ENCODE peak calls at places on chromosomes 16 and 17, in seven cellular contexts. One of them, this sample, is unnamed. For H3K4me1 and H3K36me3, the result is how much of the 10 kb centered on the place peaks cover.

GRCh38 chr16:66275795-66276428 is 90.6 kb upstream of the CDH5 start:
- DNase-seq in small intestine: peak
- DNase-seq in trophoblast cell: peak
- DNase-seq in HAP-1: peak
- DNase-seq in hepatocyte: peak
- DNase-seq in esophagus squamous epithelium: no peak
- DNase-seq in GM23338: peak
- DNase-seq in this sample: peak

GRCh38 chr17:8740486-8740885 is 4.2 kb downstream of the CCDC42 start:
- DNase-seq in esophagus squamous epithelium: no peak
- DNase-seq in hepatocyte: no peak
- DNase-seq in small intestine: peak
- DNase-seq in HAP-1: no peak
- DNase-seq in GM23338: peak
- DNase-seq in trophoblast cell: no peak
- DNase-seq in this sample: no peak

GRCh38 chr17:82893779-82894178 is 54.0 kb upstream of the ZNF750 start:
- DNase-seq in hepatocyte: no peak
- DNase-seq in esophagus squamous epithelium: no peak
- DNase-seq in GM23338: no peak
- DNase-seq in trophoblast cell: no peak
- DNase-seq in small intestine: no peak
- DNase-seq in HAP-1: no peak
- DNase-seq in this sample: no peak

GRCh38 chr16:20740007-20740883 is 1.4 kb downstream of the THUMPD1 start:
- DNase-seq in hepatocyte: no peak
- DNase-seq in HAP-1: no peak
- DNase-seq in small intestine: peak
- DNase-seq in esophagus squamous epithelium: no peak
- DNase-seq in trophoblast cell: no peak
- DNase-seq in GM23338: peak
- DNase-seq in this sample: no peak

GRCh38 chr17:65925606-65926307 is 266.2 kb downstream of the CEP112 start:
- DNase-seq in small intestine: no peak
- DNase-seq in esophagus squamous epithelium: no peak
- DNase-seq in HAP-1: no peak
- DNase-seq in trophoblast cell: no peak
- DNase-seq in hepatocyte: no peak
- DNase-seq in GM23338: no peak
- DNase-seq in this sample: no peak

GRCh38 chr17:7929158-7930029 is at the start of gene KCNAB3:
- DNase-seq in GM23338: peak
- DNase-seq in trophoblast cell: peak
- DNase-seq in small intestine: peak
- DNase-seq in hepatocyte: peak
- DNase-seq in HAP-1: no peak
- DNase-seq in esophagus squamous epithelium: no peak
- DNase-seq in this sample: peak

GRCh38 chr17:83148317-83149044 is 69.1 kb downstream of the METRNL start:
- DNase-seq in trophoblast cell: no peak
- DNase-seq in GM23338: no peak
- DNase-seq in small intestine: no peak
- DNase-seq in esophagus squamous epithelium: no peak
- DNase-seq in HAP-1: no peak
- DNase-seq in hepatocyte: peak
- DNase-seq in this sample: no peak

GRCh38 chr17:83155128-83156081 is 76.0 kb downstream of the METRNL start:
- DNase-seq in HAP-1: no peak
- DNase-seq in hepatocyte: no peak
- DNase-seq in trophoblast cell: peak
- DNase-seq in GM23338: no peak
- DNase-seq in esophagus squamous epithelium: no peak
- DNase-seq in small intestine: no peak
- DNase-seq in this sample: no peak

GRCh38 chr16:71645450-71645849 is 19.5 kb downstream of the MARVELD3 start:
- DNase-seq in trophoblast cell: no peak
- DNase-seq in GM23338: peak
- DNase-seq in hepatocyte: peak
- DNase-seq in esophagus squamous epithelium: no peak
- DNase-seq in small intestine: peak
- DNase-seq in HAP-1: peak
- DNase-seq in this sample: peak

GRCh38 chr17:29930399-29931010 is 477 bp upstream of the SSH2 start:
- DNase-seq in esophagus squamous epithelium: no peak
- DNase-seq in HAP-1: peak
- DNase-seq in small intestine: no peak
- DNase-seq in hepatocyte: no peak
- DNase-seq in trophoblast cell: peak
- DNase-seq in GM23338: peak
- DNase-seq in this sample: peak

GRCh38 chr17:64984181-64984580 is 64.9 kb upstream of the LRRC37A3 start:
- DNase-seq in esophagus squamous epithelium: no peak
- DNase-seq in HAP-1: no peak
- DNase-seq in small intestine: no peak
- DNase-seq in hepatocyte: no peak
- DNase-seq in trophoblast cell: no peak
- DNase-seq in GM23338: no peak
- DNase-seq in this sample: no peak

GRCh38 chr17:57466042-57466471 is 209.7 kb downstream of the MSI2 start:
- DNase-seq in esophagus squamous epithelium: no peak
- DNase-seq in GM23338: peak
- DNase-seq in small intestine: no peak
- DNase-seq in HAP-1: peak
- DNase-seq in trophoblast cell: peak
- DNase-seq in hepatocyte: no peak
- DNase-seq in this sample: no peak

GRCh38 chr16:4176794-4177438 is 60.7 kb upstream of the ADCY9 start:
- DNase-seq in small intestine: peak
- DNase-seq in trophoblast cell: no peak
- DNase-seq in HAP-1: no peak
- DNase-seq in GM23338: no peak
- DNase-seq in hepatocyte: peak
- DNase-seq in esophagus squamous epithelium: no peak
- DNase-seq in this sample: no peak

GRCh38 chr16:88910284-88911147 is 44.1 kb upstream of the PABPN1L start:
- DNase-seq in trophoblast cell: no peak
- DNase-seq in GM23338: no peak
- DNase-seq in hepatocyte: no peak
- DNase-seq in small intestine: no peak
- DNase-seq in HAP-1: no peak
- DNase-seq in esophagus squamous epithelium: no peak
- DNase-seq in this sample: no peak

GRCh38 chr16:12158428-12158827 is 181.9 kb downstream of the SNX29 start:
- DNase-seq in esophagus squamous epithelium: no peak
- DNase-seq in GM23338: no peak
- DNase-seq in small intestine: no peak
- DNase-seq in HAP-1: no peak
- DNase-seq in trophoblast cell: no peak
- DNase-seq in hepatocyte: no peak
- DNase-seq in this sample: no peak

GRCh38 chr16:83356266-83356665 is 451.5 kb upstream of the HSBP1 start:
- DNase-seq in GM23338: peak
- DNase-seq in trophoblast cell: no peak
- DNase-seq in esophagus squamous epithelium: no peak
- DNase-seq in hepatocyte: peak
- DNase-seq in HAP-1: peak
- DNase-seq in small intestine: peak
- DNase-seq in this sample: peak

GRCh38 chr16:15057755-15058417 is 2.0 kb upstream of the NTAN1 start:
- DNase-seq in GM23338: no peak
- DNase-seq in esophagus squamous epithelium: no peak
- DNase-seq in small intestine: peak
- DNase-seq in hepatocyte: no peak
- DNase-seq in HAP-1: no peak
- DNase-seq in trophoblast cell: peak
- DNase-seq in this sample: peak

GRCh38 chr17:2138318-2138717 is 83.4 kb downstream of the HIC1 start:
- DNase-seq in small intestine: peak
- DNase-seq in esophagus squamous epithelium: no peak
- DNase-seq in HAP-1: no peak
- DNase-seq in trophoblast cell: no peak
- DNase-seq in GM23338: no peak
- DNase-seq in hepatocyte: peak
- DNase-seq in this sample: peak

GRCh38 chr17:38709104-38709820 is 4.2 kb downstream of the MLLT6 start:
- DNase-seq in small intestine: no peak
- DNase-seq in esophagus squamous epithelium: no peak
- DNase-seq in HAP-1: no peak
- DNase-seq in GM23338: no peak
- DNase-seq in trophoblast cell: no peak
- DNase-seq in hepatocyte: no peak
- DNase-seq in this sample: no peak

GRCh38 chr16:63922563-63922962 is 1199.3 kb downstream of the CDH11 start:
- DNase-seq in trophoblast cell: no peak
- DNase-seq in esophagus squamous epithelium: no peak
- DNase-seq in hepatocyte: no peak
- DNase-seq in GM23338: no peak
- DNase-seq in small intestine: no peak
- DNase-seq in HAP-1: no peak
- DNase-seq in this sample: no peak

GRCh38 chr17:39531252-39531651 is 70.0 kb downstream of the CDK12 start:
- DNase-seq in hepatocyte: no peak
- DNase-seq in esophagus squamous epithelium: no peak
- DNase-seq in trophoblast cell: no peak
- DNase-seq in HAP-1: no peak
- DNase-seq in small intestine: no peak
- DNase-seq in GM23338: no peak
- DNase-seq in this sample: no peak

GRCh38 chr17:35048685-35049379 is 14.7 kb downstream of the RFFL start:
- DNase-seq in small intestine: no peak
- DNase-seq in GM23338: no peak
- DNase-seq in HAP-1: no peak
- DNase-seq in esophagus squamous epithelium: no peak
- DNase-seq in trophoblast cell: no peak
- DNase-seq in hepatocyte: no peak
- DNase-seq in this sample: no peak

GRCh38 chr17:35052240-35052608 is 11.3 kb downstream of the RFFL start:
- DNase-seq in HAP-1: no peak
- DNase-seq in GM23338: no peak
- DNase-seq in trophoblast cell: no peak
- DNase-seq in hepatocyte: no peak
- DNase-seq in small intestine: no peak
- DNase-seq in esophagus squamous epithelium: no peak
- DNase-seq in this sample: no peak

GRCh38 chr17:35051579-35052239 is 11.8 kb downstream of the RFFL start:
- DNase-seq in GM23338: no peak
- DNase-seq in HAP-1: no peak
- DNase-seq in small intestine: peak
- DNase-seq in hepatocyte: peak
- DNase-seq in trophoblast cell: no peak
- DNase-seq in esophagus squamous epithelium: no peak
- DNase-seq in this sample: no peak

GRCh38 chr17:35051183-35051578 is 12.3 kb downstream of the RFFL start:
- DNase-seq in hepatocyte: no peak
- DNase-seq in trophoblast cell: no peak
- DNase-seq in small intestine: peak
- DNase-seq in HAP-1: no peak
- DNase-seq in esophagus squamous epithelium: no peak
- DNase-seq in GM23338: no peak
- DNase-seq in this sample: no peak

GRCh38 chr17:35050170-35050569 is 13.3 kb downstream of the RFFL start:
- DNase-seq in trophoblast cell: no peak
- DNase-seq in esophagus squamous epithelium: no peak
- DNase-seq in GM23338: no peak
- DNase-seq in hepatocyte: no peak
- DNase-seq in HAP-1: no peak
- DNase-seq in small intestine: no peak
- DNase-seq in this sample: no peak
- H3K4me1 ChIP-seq in trophoblast cell: under half
- H3K4me1 ChIP-seq in esophagus squamous epithelium: under half
- H3K4me1 ChIP-seq in GM23338: under half
- H3K4me1 ChIP-seq in hepatocyte: under half
- H3K4me1 ChIP-seq in HAP-1: under half
- H3K4me1 ChIP-seq in small intestine: under half
- H3K4me1 ChIP-seq in this sample: under half

GRCh38 chr16:728131-728889 is 1.4 kb downstream of the HAGHL start:
- DNase-seq in GM23338: peak
- DNase-seq in HAP-1: peak
- DNase-seq in hepatocyte: peak
- DNase-seq in esophagus squamous epithelium: no peak
- DNase-seq in small intestine: peak
- DNase-seq in trophoblast cell: peak
- DNase-seq in this sample: peak
- H3K4me3 ChIP-seq in GM23338: peak
- H3K4me3 ChIP-seq in HAP-1: peak
- H3K4me3 ChIP-seq in hepatocyte: peak
- H3K4me3 ChIP-seq in esophagus squamous epithelium: peak
- H3K4me3 ChIP-seq in small intestine: peak
- H3K4me3 ChIP-seq in trophoblast cell: peak
- H3K4me3 ChIP-seq in this sample: no peak

DNA sequence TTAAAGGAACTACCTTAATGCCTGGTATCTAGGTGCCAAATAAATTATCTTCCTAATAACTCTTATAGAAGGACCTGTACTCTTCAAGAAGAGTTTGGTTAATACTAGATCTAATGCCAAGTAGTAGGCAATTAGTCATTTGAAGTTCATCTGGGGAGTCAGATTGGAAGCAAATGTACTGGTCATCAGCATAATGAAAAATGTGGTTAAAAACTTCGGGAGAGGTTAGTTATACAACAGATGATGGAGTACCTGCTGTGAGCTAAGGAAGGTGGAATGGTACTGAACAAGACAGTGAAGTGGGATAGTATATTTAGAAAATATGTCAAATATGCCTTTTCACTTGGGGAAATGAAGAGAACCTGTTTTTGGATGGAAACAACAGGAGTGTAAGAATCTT is 49.2 kb downstream of the TNRC6A start:
- DNase-seq in GM23338: no peak
- DNase-seq in hepatocyte: no peak
- DNase-seq in HAP-1: no peak
- DNase-seq in esophagus squamous epithelium: no peak
- DNase-seq in trophoblast cell: no peak
- DNase-seq in small intestine: no peak
- DNase-seq in this sample: no peak
- H3K36me3 ChIP-seq in GM23338: half or more
- H3K36me3 ChIP-seq in hepatocyte: under half
- H3K36me3 ChIP-seq in HAP-1: half or more
- H3K36me3 ChIP-seq in esophagus squamous epithelium: under half
- H3K36me3 ChIP-seq in trophoblast cell: under half
- H3K36me3 ChIP-seq in small intestine: under half
- H3K36me3 ChIP-seq in this sample: under half

DNA sequence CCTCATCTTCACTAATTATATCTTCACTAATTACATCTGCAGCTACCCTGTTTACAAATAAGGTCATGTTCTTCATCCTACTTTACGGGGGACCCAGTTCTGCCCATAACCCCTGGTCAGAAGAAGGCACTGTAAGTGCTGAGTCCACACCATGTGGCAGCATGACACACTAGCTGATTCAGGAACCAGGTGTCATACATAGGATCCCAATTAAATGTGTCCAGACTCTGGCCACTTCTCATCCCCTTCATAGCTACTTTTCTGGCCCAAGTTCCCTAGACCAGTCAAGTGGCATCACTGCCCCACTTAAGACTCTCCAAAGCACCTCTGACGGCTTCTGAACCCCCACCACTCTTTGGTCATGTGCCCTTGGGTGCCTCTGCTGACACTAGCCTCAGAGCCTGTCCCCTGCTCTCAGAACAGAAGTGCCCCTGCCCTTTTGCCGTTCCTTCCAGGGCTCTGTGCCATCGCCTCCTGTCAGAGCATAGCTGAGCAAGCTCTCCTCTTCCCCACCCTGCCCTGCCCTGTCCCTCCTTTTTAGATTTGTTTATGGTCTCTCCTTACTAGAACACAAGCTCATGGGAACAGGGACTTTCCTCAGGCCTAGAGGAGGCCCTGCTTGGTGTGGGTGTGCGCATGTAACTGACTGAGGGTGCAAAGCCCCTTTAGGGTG is 61.1 kb downstream of the B9D1 start:
- DNase-seq in small intestine: no peak
- DNase-seq in HAP-1: no peak
- DNase-seq in hepatocyte: no peak
- DNase-seq in GM23338: no peak
- DNase-seq in esophagus squamous epithelium: no peak
- DNase-seq in trophoblast cell: no peak
- DNase-seq in this sample: peak
- H3K4me1 ChIP-seq in small intestine: under half
- H3K4me1 ChIP-seq in HAP-1: under half
- H3K4me1 ChIP-seq in hepatocyte: under half
- H3K4me1 ChIP-seq in GM23338: under half
- H3K4me1 ChIP-seq in esophagus squamous epithelium: under half
- H3K4me1 ChIP-seq in trophoblast cell: under half
- H3K4me1 ChIP-seq in this sample: under half

This sample was measured in mucosa of descending colon.